ENCODE peak calls at places on chromosomes 4 and X, in four cellular contexts. One of them, this sample, is unnamed. For H3K4me1, the result is how much of the 10 kb centered on the place peaks cover.

GRCh38 chrX:94121799-94122198 is 447.8 kb downstream of the FAM133A start:
- DNase-seq in tibial nerve: no peak
- DNase-seq in uterus: no peak
- DNase-seq in upper lobe of right lung: no peak
- DNase-seq in this sample: no peak

GRCh38 chr4:113742643-113743042 is 18.9 kb downstream of the CAMK2D start:
- DNase-seq in tibial nerve: no peak
- DNase-seq in uterus: no peak
- DNase-seq in upper lobe of right lung: no peak
- DNase-seq in this sample: no peak

GRCh38 chrX:109336141-109336540 is 145.7 kb downstream of the GUCY2F start:
- DNase-seq in tibial nerve: no peak
- DNase-seq in uterus: no peak
- DNase-seq in upper lobe of right lung: no peak
- DNase-seq in this sample: no peak

GRCh38 chrX:28693101-28693500 is 105.9 kb downstream of the IL1RAPL1 start:
- DNase-seq in tibial nerve: no peak
- DNase-seq in uterus: no peak
- DNase-seq in upper lobe of right lung: no peak
- DNase-seq in this sample: no peak

GRCh38 chr4:183906736-183907651 is 1.9 kb downstream of the STOX2 start:
- DNase-seq in tibial nerve: no peak
- DNase-seq in uterus: no peak
- DNase-seq in upper lobe of right lung: peak
- DNase-seq in this sample: no peak

GRCh38 chr4:79650794-79651431 is 242.9 kb upstream of the GK2 start:
- DNase-seq in tibial nerve: no peak
- DNase-seq in uterus: no peak
- DNase-seq in upper lobe of right lung: no peak
- DNase-seq in this sample: peak

GRCh38 chr4:188414441-188414840 is 275.2 kb downstream of the TRIML1 start:
- DNase-seq in tibial nerve: no peak
- DNase-seq in uterus: no peak
- DNase-seq in upper lobe of right lung: no peak
- DNase-seq in this sample: no peak

GRCh38 chr4:163164591-163164990 is 2.1 kb downstream of the NAF1 start:
- DNase-seq in tibial nerve: no peak
- DNase-seq in uterus: no peak
- DNase-seq in upper lobe of right lung: no peak
- DNase-seq in this sample: no peak

GRCh38 chr4:173538148-173538902 is 8.3 kb upstream of the HAND2 start:
- DNase-seq in tibial nerve: no peak
- DNase-seq in uterus: peak
- DNase-seq in upper lobe of right lung: peak
- DNase-seq in this sample: no peak
- H3K4me1 ChIP-seq in tibial nerve: under half
- H3K4me1 ChIP-seq in uterus: under half
- H3K4me1 ChIP-seq in upper lobe of right lung: under half
- H3K4me1 ChIP-seq in this sample: under half

GRCh38 chrX:46180258-46180687 is 364.9 kb downstream of the ZNF674 start:
- DNase-seq in tibial nerve: no peak
- DNase-seq in uterus: no peak
- DNase-seq in upper lobe of right lung: no peak
- DNase-seq in this sample: peak
- H3K4me3 ChIP-seq in tibial nerve: no peak
- H3K4me3 ChIP-seq in uterus: no peak
- H3K4me3 ChIP-seq in upper lobe of right lung: no peak
- H3K4me3 ChIP-seq in this sample: no peak

DNA sequence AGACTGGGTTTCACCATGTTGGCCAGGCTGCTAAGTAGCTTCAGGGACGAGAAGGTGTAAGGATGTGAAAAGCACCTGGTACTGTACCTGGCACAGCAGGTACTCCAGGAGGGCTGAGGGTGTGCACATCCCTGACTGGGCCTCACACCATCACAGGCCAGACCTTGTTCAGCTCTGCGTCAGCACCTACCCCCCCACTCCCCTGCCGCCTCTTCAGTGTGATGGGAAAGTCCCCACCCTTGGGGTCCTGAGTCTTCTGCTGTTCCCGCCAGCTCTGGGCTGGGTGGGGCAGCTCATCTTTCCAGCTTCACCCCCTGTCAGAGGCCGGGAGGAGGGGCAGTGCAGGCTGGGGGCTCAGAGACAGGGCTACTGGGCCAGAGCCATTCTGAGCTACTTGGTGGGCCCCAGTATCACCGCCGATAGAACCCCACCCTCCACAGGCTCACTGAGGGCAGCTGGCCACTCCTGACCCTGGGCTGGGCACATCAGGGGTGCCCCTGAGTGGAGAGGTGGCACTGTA is 6.7 kb upstream of the SH3BP2 start:
- DNase-seq in tibial nerve: no peak
- DNase-seq in uterus: no peak
- DNase-seq in upper lobe of right lung: no peak
- DNase-seq in this sample: no peak
- H3K27ac ChIP-seq in tibial nerve: no peak
- H3K27ac ChIP-seq in uterus: no peak
- H3K27ac ChIP-seq in upper lobe of right lung: peak
- H3K27ac ChIP-seq in this sample: no peak

DNA sequence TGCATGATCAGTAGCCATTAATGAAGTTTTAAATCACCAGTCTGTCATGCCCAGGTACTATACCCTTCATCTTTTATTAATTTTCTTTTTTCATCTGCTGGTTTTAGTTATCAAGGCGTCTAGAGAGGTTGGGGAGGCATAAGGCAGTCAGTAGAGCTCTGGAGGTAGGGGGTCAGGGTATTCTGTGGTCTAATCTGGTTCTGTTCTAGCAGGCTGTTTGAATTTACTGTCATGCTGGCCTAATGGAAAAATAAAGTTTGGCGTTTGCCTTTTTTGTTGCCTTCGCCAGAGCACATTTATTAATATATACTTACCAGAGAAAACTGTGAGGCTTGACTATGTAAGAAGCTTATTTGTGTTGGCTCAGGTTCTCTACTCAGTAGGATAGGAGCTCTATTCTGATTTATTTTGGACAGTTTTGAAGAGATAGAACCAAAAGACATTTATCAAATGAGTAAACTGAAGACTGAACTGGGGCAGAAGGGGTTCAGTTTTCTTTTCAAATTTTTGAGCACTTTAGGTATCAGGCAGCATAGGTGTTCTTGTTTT is 46.9 kb downstream of the TMEM131L start:
- DNase-seq in tibial nerve: no peak
- DNase-seq in uterus: no peak
- DNase-seq in upper lobe of right lung: no peak
- DNase-seq in this sample: peak
- H3K4me1 ChIP-seq in tibial nerve: under half
- H3K4me1 ChIP-seq in uterus: under half
- H3K4me1 ChIP-seq in upper lobe of right lung: under half
- H3K4me1 ChIP-seq in this sample: under half

GRCh38 chr4:40515398-40516293 is 114.0 kb downstream of the RBM47 start:
- DNase-seq in tibial nerve: no peak
- DNase-seq in uterus: no peak
- DNase-seq in upper lobe of right lung: no peak
- DNase-seq in this sample: no peak
- H3K4me3 ChIP-seq in tibial nerve: no peak
- H3K4me3 ChIP-seq in uterus: no peak
- H3K4me3 ChIP-seq in upper lobe of right lung: peak
- H3K4me3 ChIP-seq in this sample: no peak

GRCh38 chr4:138910914-138911336 is 104.7 kb upstream of the NOCT start:
- DNase-seq in tibial nerve: peak
- DNase-seq in uterus: peak
- DNase-seq in upper lobe of right lung: peak
- DNase-seq in this sample: peak

GRCh38 chr4:138909605-138910004 is 106.0 kb upstream of the NOCT start:
- DNase-seq in tibial nerve: no peak
- DNase-seq in uterus: no peak
- DNase-seq in upper lobe of right lung: no peak
- DNase-seq in this sample: no peak

GRCh38 chr4:138910201-138910913 is 105.2 kb upstream of the NOCT start:
- DNase-seq in tibial nerve: no peak
- DNase-seq in uterus: no peak
- DNase-seq in upper lobe of right lung: no peak
- DNase-seq in this sample: no peak

GRCh38 chr4:138907174-138907573 is 108.4 kb upstream of the NOCT start:
- DNase-seq in tibial nerve: no peak
- DNase-seq in uterus: no peak
- DNase-seq in upper lobe of right lung: no peak
- DNase-seq in this sample: no peak

GRCh38 chr4:138908134-138908533 is 107.4 kb upstream of the NOCT start:
- DNase-seq in tibial nerve: no peak
- DNase-seq in uterus: no peak
- DNase-seq in upper lobe of right lung: no peak
- DNase-seq in this sample: no peak
- H3K27ac ChIP-seq in tibial nerve: no peak
- H3K27ac ChIP-seq in uterus: no peak
- H3K27ac ChIP-seq in upper lobe of right lung: no peak
- H3K27ac ChIP-seq in this sample: no peak